ENCODE peak calls at places on chromosomes 11 and 22, in seven cellular contexts. One of them, this sample, is unnamed.

GRCh38 chr11:10456519-10456918 is 1.5 kb downstream of the AMPD3 start:
- DNase-seq in NCI-H748 treated with DMSO at 0.1 percent for 48 hours: no peak
- DNase-seq in fibroblast of mammary gland: no peak
- DNase-seq in NCI-H446: no peak
- DNase-seq in NCI-H774: no peak
- DNase-seq in NCI-H460: no peak
- DNase-seq in caudate nucleus: no peak
- DNase-seq in this sample: no peak

GRCh38 chr11:18766015-18766414 is 25.6 kb downstream of the PTPN5 start:
- DNase-seq in NCI-H748 treated with DMSO at 0.1 percent for 48 hours: no peak
- DNase-seq in fibroblast of mammary gland: no peak
- DNase-seq in NCI-H446: no peak
- DNase-seq in NCI-H774: no peak
- DNase-seq in NCI-H460: no peak
- DNase-seq in caudate nucleus: no peak
- DNase-seq in this sample: no peak

GRCh38 chr11:85076535-85077330 is 550.4 kb downstream of the DLG2 start:
- DNase-seq in NCI-H748 treated with DMSO at 0.1 percent for 48 hours: peak
- DNase-seq in fibroblast of mammary gland: peak
- DNase-seq in NCI-H446: no peak
- DNase-seq in NCI-H774: peak
- DNase-seq in NCI-H460: no peak
- DNase-seq in caudate nucleus: no peak
- DNase-seq in this sample: no peak

GRCh38 chr11:15107730-15108515 is 6.8 kb upstream of the INSC start:
- DNase-seq in NCI-H748 treated with DMSO at 0.1 percent for 48 hours: no peak
- DNase-seq in fibroblast of mammary gland: peak
- DNase-seq in NCI-H446: no peak
- DNase-seq in NCI-H774: no peak
- DNase-seq in NCI-H460: no peak
- DNase-seq in caudate nucleus: no peak
- DNase-seq in this sample: no peak

GRCh38 chr22:31295831-31296230 is 3.5 kb upstream of the PIK3IP1 start:
- DNase-seq in NCI-H748 treated with DMSO at 0.1 percent for 48 hours: no peak
- DNase-seq in fibroblast of mammary gland: peak
- DNase-seq in NCI-H446: no peak
- DNase-seq in NCI-H774: no peak
- DNase-seq in NCI-H460: no peak
- DNase-seq in caudate nucleus: no peak
- DNase-seq in this sample: no peak

GRCh38 chr22:29801153-29801552 is 34.0 kb downstream of the UQCR10 start:
- DNase-seq in NCI-H748 treated with DMSO at 0.1 percent for 48 hours: no peak
- DNase-seq in fibroblast of mammary gland: no peak
- DNase-seq in NCI-H446: no peak
- DNase-seq in NCI-H774: no peak
- DNase-seq in NCI-H460: no peak
- DNase-seq in caudate nucleus: no peak
- DNase-seq in this sample: no peak

GRCh38 chr22:48957987-48958321 is 869.7 kb downstream of the BRD1 start:
- DNase-seq in NCI-H748 treated with DMSO at 0.1 percent for 48 hours: no peak
- DNase-seq in fibroblast of mammary gland: no peak
- DNase-seq in NCI-H446: no peak
- DNase-seq in NCI-H774: no peak
- DNase-seq in NCI-H460: no peak
- DNase-seq in caudate nucleus: no peak
- DNase-seq in this sample: no peak

GRCh38 chr11:47408598-47409439 is 429 bp downstream of the SLC39A13 start:
- DNase-seq in NCI-H748 treated with DMSO at 0.1 percent for 48 hours: no peak
- DNase-seq in fibroblast of mammary gland: peak
- DNase-seq in NCI-H446: no peak
- DNase-seq in NCI-H774: no peak
- DNase-seq in NCI-H460: no peak
- DNase-seq in caudate nucleus: no peak
- DNase-seq in this sample: no peak

GRCh38 chr11:132858203-132858602 is 674.1 kb downstream of the OPCML start:
- DNase-seq in NCI-H748 treated with DMSO at 0.1 percent for 48 hours: no peak
- DNase-seq in fibroblast of mammary gland: no peak
- DNase-seq in NCI-H446: no peak
- DNase-seq in NCI-H774: no peak
- DNase-seq in NCI-H460: peak
- DNase-seq in caudate nucleus: no peak
- DNase-seq in this sample: no peak

GRCh38 chr22:29128891-29129643 is 56.2 kb downstream of the KREMEN1 start:
- DNase-seq in NCI-H748 treated with DMSO at 0.1 percent for 48 hours: no peak
- DNase-seq in fibroblast of mammary gland: peak
- DNase-seq in NCI-H446: no peak
- DNase-seq in NCI-H774: no peak
- DNase-seq in NCI-H460: no peak
- DNase-seq in caudate nucleus: no peak
- DNase-seq in this sample: no peak

GRCh38 chr22:26547426-26547825 is 35.2 kb upstream of the TFIP11 start:
- DNase-seq in NCI-H748 treated with DMSO at 0.1 percent for 48 hours: no peak
- DNase-seq in fibroblast of mammary gland: peak
- DNase-seq in NCI-H446: no peak
- DNase-seq in NCI-H774: no peak
- DNase-seq in NCI-H460: no peak
- DNase-seq in caudate nucleus: no peak
- DNase-seq in this sample: no peak

GRCh38 chr11:37881741-37882140 is 1283.7 kb upstream of the RAG2 start:
- DNase-seq in NCI-H748 treated with DMSO at 0.1 percent for 48 hours: no peak
- DNase-seq in fibroblast of mammary gland: no peak
- DNase-seq in NCI-H446: no peak
- DNase-seq in NCI-H774: no peak
- DNase-seq in NCI-H460: no peak
- DNase-seq in caudate nucleus: no peak
- DNase-seq in this sample: no peak

GRCh38 chr11:2891901-2892214 is 6.3 kb upstream of the CDKN1C start:
- DNase-seq in NCI-H748 treated with DMSO at 0.1 percent for 48 hours: no peak
- DNase-seq in fibroblast of mammary gland: peak
- DNase-seq in NCI-H446: no peak
- DNase-seq in NCI-H774: peak
- DNase-seq in NCI-H460: no peak
- DNase-seq in caudate nucleus: no peak
- DNase-seq in this sample: no peak

GRCh38 chr11:128927683-128928336 is 14.9 kb downstream of the TP53AIP1 start:
- DNase-seq in NCI-H748 treated with DMSO at 0.1 percent for 48 hours: no peak
- DNase-seq in fibroblast of mammary gland: no peak
- DNase-seq in NCI-H446: no peak
- DNase-seq in NCI-H774: no peak
- DNase-seq in NCI-H460: no peak
- DNase-seq in caudate nucleus: no peak
- DNase-seq in this sample: no peak

GRCh38 chr11:34792143-34792542 is 124.0 kb downstream of the APIP start:
- DNase-seq in NCI-H748 treated with DMSO at 0.1 percent for 48 hours: no peak
- DNase-seq in fibroblast of mammary gland: no peak
- DNase-seq in NCI-H446: no peak
- DNase-seq in NCI-H774: no peak
- DNase-seq in NCI-H460: no peak
- DNase-seq in caudate nucleus: no peak
- DNase-seq in this sample: no peak

GRCh38 chr11:13955971-13956421 is 6.5 kb upstream of the SPON1 start:
- DNase-seq in NCI-H748 treated with DMSO at 0.1 percent for 48 hours: peak
- DNase-seq in fibroblast of mammary gland: peak
- DNase-seq in NCI-H446: peak
- DNase-seq in NCI-H774: peak
- DNase-seq in NCI-H460: peak
- DNase-seq in caudate nucleus: no peak
- DNase-seq in this sample: no peak

GRCh38 chr11:126053340-126054286 is 9.1 kb downstream of the CDON start:
- DNase-seq in NCI-H748 treated with DMSO at 0.1 percent for 48 hours: no peak
- DNase-seq in fibroblast of mammary gland: no peak
- DNase-seq in NCI-H446: no peak
- DNase-seq in NCI-H774: no peak
- DNase-seq in NCI-H460: no peak
- DNase-seq in caudate nucleus: no peak
- DNase-seq in this sample: no peak